ENCODE peak calls at places on chromosome 17, in eight cellular contexts. S is neural progenitor cell, F is HCT116, N is GM13977, D is A549, U is keratinocyte, E is neural crest cell, O is type B pancreatic cell. P is an unnamed sample.

GRCh38 chr17:80990921-80991644 is 558 bp upstream of the CHMP6 start:
- DNase-seq in S (no peak), F (no peak), N (peak), D (no peak), U (no peak), E (no peak), O (no peak), P (no peak)

GRCh38 chr17:8420041-8420934 is 15.4 kb upstream of the NDEL1 start:
- DNase-seq in S (no peak), F (no peak), N (no peak), D (no peak), U (no peak), E (no peak), O (no peak), P (no peak)

GRCh38 chr17:81648013-81648706 is 8.2 kb downstream of the PDE6G start:
- DNase-seq in S (no peak), F (no peak), N (no peak), D (no peak), U (no peak), E (no peak), O (no peak), P (no peak)

GRCh38 chr17:68290268-68290954 is 516 bp downstream of the SLC16A6 start:
- DNase-seq in S (peak), F (no peak), N (peak), D (no peak), U (no peak), E (no peak), O (no peak), P (peak)

GRCh38 chr17:5706835-5707234 is 122.5 kb upstream of the NLRP1 start:
- DNase-seq in S (peak), F (peak), N (peak), D (peak), U (no peak), E (peak), O (peak), P (peak)

GRCh38 chr17:33725675-33726271 is 432.7 kb upstream of the ASIC2 start:
- DNase-seq in S (peak), F (no peak), N (peak), D (peak), U (no peak), E (peak), O (no peak), P (peak)

GRCh38 chr17:69477204-69477899 is 62.9 kb downstream of the MAP2K6 start:
- DNase-seq in S (no peak), F (no peak), N (no peak), D (no peak), U (no peak), E (no peak), O (no peak), P (no peak)

GRCh38 chr17:3959295-3959899 is 4.8 kb downstream of the ATP2A3 start:
- DNase-seq in S (no peak), F (no peak), N (no peak), D (peak), U (no peak), E (no peak), O (no peak), P (no peak)

GRCh38 chr17:57954421-57955182 is 610 bp downstream of the CUEDC1 start:
- DNase-seq in S (peak), F (no peak), N (no peak), D (peak), U (no peak), E (peak), O (no peak), P (no peak)

GRCh38 chr17:44967907-44968224 is 237 bp downstream of the C1QL1 start:
- DNase-seq in S (no peak), F (no peak), N (no peak), D (no peak), U (no peak), E (no peak), O (no peak), P (no peak)

GRCh38 chr17:82332669-82333278 is 792 bp downstream of the SECTM1 start:
- DNase-seq in S (no peak), F (peak), N (no peak), D (peak), U (peak), E (no peak), O (no peak), P (no peak)

GRCh38 chr17:37701424-37702020 is 43.3 kb downstream of the HNF1B start:
- DNase-seq in S (peak), F (peak), N (peak), D (peak), U (no peak), E (peak), O (no peak), P (no peak)

GRCh38 chr17:68627956-68628355 is 26.8 kb upstream of the FAM20A start:
- DNase-seq in S (no peak), F (no peak), N (no peak), D (no peak), U (no peak), E (no peak), O (no peak), P (no peak)

GRCh38 chr17:55699178-55699865 is 23.3 kb downstream of the TMEM100 start:
- DNase-seq in S (peak), F (no peak), N (no peak), D (no peak), U (no peak), E (no peak), O (no peak), P (no peak)

GRCh38 chr17:51761105-51761504 is 397.4 kb downstream of the CA10 start:
- DNase-seq in S (no peak), F (no peak), N (no peak), D (no peak), U (no peak), E (no peak), O (no peak), P (no peak)

GRCh38 chr17:56112086-56112485 is 41.2 kb upstream of the ANKFN1 start:
- DNase-seq in S (no peak), F (no peak), N (no peak), D (no peak), U (no peak), E (no peak), O (no peak), P (no peak)

GRCh38 chr17:35214631-35215273 is 20.6 kb upstream of the SLC35G3 start:
- DNase-seq in S (no peak), F (no peak), N (no peak), D (no peak), U (no peak), E (no peak), O (no peak), P (no peak)

GRCh38 chr17:30267625-30268024 is 24.1 kb downstream of the BLMH start:
- DNase-seq in S (no peak), F (no peak), N (no peak), D (no peak), U (no peak), E (no peak), O (no peak), P (no peak)

GRCh38 chr17:10069301-10069700 is 129.1 kb downstream of the GAS7 start:
- DNase-seq in S (no peak), F (no peak), N (no peak), D (no peak), U (no peak), E (no peak), O (no peak), P (no peak)

GRCh38 chr17:81118308-81119221 is 46.7 kb upstream of the PVALEF start:
- DNase-seq in S (no peak), F (no peak), N (no peak), D (no peak), U (no peak), E (no peak), O (no peak), P (no peak)

GRCh38 chr17:55567240-55568216 is 56.3 kb upstream of the SMIM36 start:
- DNase-seq in S (no peak), F (no peak), N (no peak), D (no peak), U (no peak), E (no peak), O (no peak), P (no peak)

GRCh38 chr17:9239260-9239820 is 218.0 kb downstream of the NTN1 start:
- DNase-seq in S (no peak), F (no peak), N (no peak), D (no peak), U (no peak), E (no peak), O (no peak), P (no peak)

GRCh38 chr17:10698116-10698818 is 873 bp downstream of the ADPRM start:
- DNase-seq in S (no peak), F (no peak), N (peak), D (peak), U (no peak), E (no peak), O (no peak), P (no peak)

GRCh38 chr17:6456914-6457687 is 12.8 kb downstream of the PIMREG start:
- DNase-seq in S (no peak), F (no peak), N (no peak), D (peak), U (no peak), E (no peak), O (no peak), P (no peak)

GRCh38 chr17:78401891-78402290 is 23.4 kb downstream of the PGS1 start:
- DNase-seq in S (no peak), F (no peak), N (no peak), D (no peak), U (no peak), E (no peak), O (no peak), P (no peak)

DNA sequence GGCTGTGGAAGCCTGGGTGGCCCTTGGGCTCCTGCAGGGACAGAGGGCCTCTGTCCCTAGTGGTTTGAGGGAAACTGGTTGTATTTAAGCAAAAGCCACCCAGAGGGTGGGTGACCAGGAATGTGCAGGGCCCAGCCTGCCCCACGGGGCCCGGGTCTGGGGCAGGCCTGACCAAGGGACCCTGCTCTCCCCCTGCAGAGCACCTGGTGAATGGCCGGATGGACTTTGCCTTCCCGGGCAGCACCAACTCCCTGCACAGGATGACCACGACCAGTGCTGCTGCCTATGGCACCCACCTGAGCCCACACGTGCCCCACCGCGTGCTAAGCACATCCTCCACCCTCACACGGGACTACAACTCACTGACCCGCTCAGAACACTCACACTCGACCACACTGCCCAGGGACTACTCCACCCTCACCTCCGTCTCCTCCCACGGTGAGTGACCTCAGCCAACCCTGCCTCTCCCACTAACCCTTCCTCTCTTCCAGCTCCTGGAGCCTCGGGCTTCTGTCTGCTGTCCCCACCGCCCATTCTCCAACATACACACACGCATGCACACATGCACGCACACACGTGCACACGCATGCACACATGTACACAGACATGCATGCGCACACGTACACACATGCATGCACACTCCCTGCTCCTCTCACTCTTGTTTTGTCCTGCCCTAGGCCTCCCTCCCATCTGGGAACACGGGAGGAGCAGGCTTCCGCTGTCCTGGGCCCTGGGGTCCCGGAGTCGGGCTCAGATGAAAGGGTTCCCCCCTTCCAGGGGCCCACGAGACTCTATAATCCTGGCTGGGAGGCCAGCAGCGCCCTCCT is 10.4 kb downstream of the GALK1 start:
- DNase-seq in S (no peak), F (no peak), N (no peak), D (no peak), U (no peak), E (no peak), O (no peak), P (no peak)
- TF ChIP-seq CTCF in S (no peak), F (no peak), N (no peak), D (no peak), U (no peak), E (no peak), O (no peak), P (no peak)

GRCh38 chr17:46045639-46046038 is 46.6 kb downstream of the STH start:
- DNase-seq in S (no peak), F (no peak), N (no peak), D (no peak), U (no peak), E (no peak), O (no peak), P (no peak)
- TF ChIP-seq CTCF in S (no peak), F (no peak), N (no peak), D (no peak), U (no peak), E (no peak), O (no peak), P (no peak)

GRCh38 chr17:27461192-27461859 is 5.1 kb downstream of the KSR1 start:
- DNase-seq in S (no peak), F (no peak), N (no peak), D (no peak), U (no peak), E (no peak), O (no peak), P (no peak)

GRCh38 chr17:27462714-27463113 is 6.5 kb downstream of the KSR1 start:
- DNase-seq in S (no peak), F (no peak), N (no peak), D (no peak), U (no peak), E (no peak), O (no peak), P (no peak)

GRCh38 chr17:27460196-27460725 is 4.0 kb downstream of the KSR1 start:
- DNase-seq in S (no peak), F (no peak), N (no peak), D (no peak), U (no peak), E (no peak), O (no peak), P (no peak)

GRCh38 chr17:27463235-27463677 is 7.0 kb downstream of the KSR1 start:
- DNase-seq in S (no peak), F (no peak), N (no peak), D (no peak), U (no peak), E (no peak), O (no peak), P (no peak)

GRCh38 chr17:27462149-27462548 is 5.9 kb downstream of the KSR1 start:
- DNase-seq in S (no peak), F (no peak), N (no peak), D (no peak), U (no peak), E (no peak), O (no peak), P (no peak)
- TF ChIP-seq CTCF in S (no peak), F (no peak), N (no peak), D (no peak), U (no peak), E (no peak), O (no peak), P (no peak)

GRCh38 chr17:64055183-64056142 is 35.0 kb upstream of the ICAM2 start:
- DNase-seq in S (no peak), F (no peak), N (no peak), D (no peak), U (no peak), E (no peak), O (no peak), P (no peak)

GRCh38 chr17:64054304-64054703 is 33.9 kb upstream of the ICAM2 start:
- DNase-seq in S (no peak), F (no peak), N (no peak), D (no peak), U (no peak), E (no peak), O (no peak), P (no peak)

GRCh38 chr17:64057701-64058263 is 37.3 kb upstream of the ICAM2 start:
- DNase-seq in S (no peak), F (no peak), N (no peak), D (no peak), U (no peak), E (no peak), O (no peak), P (no peak)

GRCh38 chr17:64058547-64059115 is 38.2 kb upstream of the ICAM2 start:
- DNase-seq in S (no peak), F (no peak), N (no peak), D (no peak), U (no peak), E (no peak), O (no peak), P (no peak)

DNA sequence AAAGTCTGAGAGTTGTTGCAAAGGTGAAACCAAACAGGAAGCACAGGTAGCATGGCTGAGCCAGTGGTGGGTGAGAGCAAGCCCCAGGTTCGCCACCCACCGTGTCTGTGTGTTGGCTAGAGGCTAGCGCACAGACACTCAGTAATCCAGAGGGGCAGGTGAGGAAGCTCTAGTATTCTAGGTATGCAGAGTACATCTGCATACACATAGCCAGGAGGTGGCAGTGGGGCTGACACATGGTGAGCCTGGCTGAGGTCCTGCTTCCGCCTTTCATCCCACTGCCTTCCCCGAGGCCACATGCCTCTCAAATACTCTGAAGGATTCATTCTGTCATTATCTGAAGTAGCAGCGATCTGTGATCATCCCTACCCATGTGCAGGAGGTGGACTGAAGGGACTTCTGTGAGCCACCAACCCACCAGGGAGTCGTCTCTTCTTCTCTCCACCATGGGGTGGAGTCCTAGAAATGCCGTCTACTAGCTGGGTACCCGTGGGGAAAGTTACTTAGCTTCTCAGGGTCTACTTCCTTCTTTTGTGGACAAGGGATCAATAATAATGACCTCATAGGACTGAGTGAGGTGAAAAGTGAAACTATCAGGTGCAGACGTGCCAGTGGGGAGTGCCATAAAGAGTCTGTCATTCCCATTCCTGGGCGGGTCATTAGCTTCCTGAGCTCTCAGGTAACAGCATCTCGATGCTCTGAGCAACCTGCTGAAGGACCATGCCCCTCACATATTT is 36.0 kb upstream of the ICAM2 start:
- DNase-seq in S (no peak), F (no peak), N (peak), D (no peak), U (no peak), E (no peak), O (no peak), P (no peak)
- TF ChIP-seq CTCF in S (no peak), F (no peak), N (no peak), D (no peak), U (peak), E (no peak), O (no peak), P (no peak)

DNA sequence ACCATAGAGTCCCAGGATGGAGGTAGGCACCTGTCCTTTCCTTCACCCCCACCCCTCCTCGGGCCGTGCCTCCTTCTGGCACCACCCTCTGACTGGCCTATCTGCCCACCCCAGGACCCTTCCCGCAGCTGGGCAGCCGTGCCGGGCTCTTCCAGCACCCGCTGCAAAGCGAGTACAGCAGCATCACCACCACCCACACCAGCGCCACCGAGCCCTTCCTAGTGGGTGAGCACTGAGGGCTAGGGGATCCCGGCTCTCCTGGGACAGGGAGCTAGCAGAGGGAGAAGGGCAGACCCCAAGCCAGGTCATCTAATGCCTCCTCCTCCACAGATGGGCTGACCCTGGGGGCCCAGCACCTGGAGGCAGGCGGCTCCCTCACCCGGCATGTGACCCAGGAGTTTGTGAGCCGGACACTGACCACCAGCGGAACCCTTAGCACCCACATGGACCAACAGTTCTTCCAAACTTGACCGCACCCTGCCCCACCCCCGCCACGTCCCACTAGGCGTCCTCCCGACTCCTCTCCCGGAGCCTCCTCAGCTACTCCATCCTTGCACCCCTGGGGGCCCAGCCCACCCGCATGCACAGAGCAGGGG is 7.8 kb downstream of the GALK1 start:
- DNase-seq in S (no peak), F (no peak), N (no peak), D (no peak), U (no peak), E (no peak), O (no peak), P (no peak)
- TF ChIP-seq CTCF in S (no peak), F (no peak), N (no peak), D (no peak), U (no peak), E (no peak), O (no peak), P (no peak)

DNA sequence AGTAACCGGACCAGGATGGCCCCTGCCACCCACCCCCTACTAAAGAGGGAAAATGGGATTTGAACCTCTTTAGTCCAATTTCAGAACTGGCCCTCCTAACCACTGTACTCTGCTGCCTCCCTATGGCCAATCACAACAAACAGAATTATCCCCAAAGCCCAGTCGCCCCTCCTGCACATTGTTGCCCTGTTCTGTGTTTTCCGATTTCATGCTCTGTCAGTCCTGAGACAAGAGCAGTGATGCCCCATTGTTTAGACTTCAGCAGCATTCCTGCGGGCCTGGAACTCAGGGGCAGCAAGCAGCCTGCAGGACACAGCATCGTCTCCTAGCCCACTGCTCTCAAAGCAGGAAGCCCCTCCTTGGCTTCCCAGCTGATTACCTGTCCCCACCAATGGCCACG is 20.5 kb upstream of the KLHL11 start:
- DNase-seq in S (peak), F (no peak), N (no peak), D (peak), U (no peak), E (peak), O (no peak), P (no peak)
- TF ChIP-seq CTCF in S (peak), F (peak), N (peak), D (peak), U (peak), E (peak), O (peak), P (peak)

GRCh38 chr17:1473170-1473569 is 17.1 kb upstream of the CRK start:
- DNase-seq in S (no peak), F (no peak), N (no peak), D (no peak), U (no peak), E (no peak), O (no peak), P (no peak)
- TF ChIP-seq CTCF in S (no peak), F (no peak), N (peak), D (no peak), U (no peak), E (no peak), O (no peak), P (no peak)

DNA sequence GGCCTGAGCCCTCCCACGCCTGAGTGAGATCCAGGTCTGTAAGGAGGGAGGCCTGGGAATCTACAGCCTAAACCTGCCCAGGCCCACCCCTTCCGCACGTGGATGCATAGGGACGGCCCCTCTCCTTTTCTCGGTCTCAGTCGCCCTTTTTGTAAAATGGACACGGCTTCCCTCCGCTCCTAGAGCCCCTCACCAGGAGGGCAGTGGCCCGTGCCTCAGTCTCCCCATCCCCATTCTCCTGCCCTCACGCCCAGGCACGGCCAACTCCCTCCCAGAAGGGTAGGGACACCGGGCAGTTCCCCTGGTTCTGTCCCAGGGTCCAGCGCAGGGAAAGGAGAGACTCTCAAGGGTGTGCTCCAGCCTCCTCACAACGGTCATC is 48.1 kb downstream of the WNT3 start:
- DNase-seq in S (no peak), F (no peak), N (no peak), D (no peak), U (no peak), E (no peak), O (no peak), P (no peak)
- TF ChIP-seq CTCF in S (no peak), F (no peak), N (no peak), D (no peak), U (no peak), E (no peak), O (no peak), P (no peak)